ENCODE peak calls at places on chromosomes 4 and X, in five cellular contexts. H is T-helper 1 cell; F is activated naive CD8-positive, alpha-beta T cell treated with anti-CD3 and anti-CD28 coated beads for 36 hours; L is osteocyte; I is dermis microvascular lymphatic vessel endothelial cell. R is an unnamed sample.

GRCh38 chr4:167196386-167196785 is 37.9 kb downstream of the SPOCK3 start:
- DNase-seq in H (no peak), F (no peak), L (no peak), I (no peak), R (no peak)

GRCh38 chr4:106614446-106614845 is 245.9 kb upstream of the GIMD1 start:
- DNase-seq in H (no peak), F (no peak), L (no peak), I (peak), R (no peak)

GRCh38 chr4:12260453-12260852 is 831.8 kb upstream of the HS3ST1 start:
- DNase-seq in H (no peak), F (no peak), L (no peak), I (no peak), R (no peak)

GRCh38 chr4:7792616-7793015 is 147.0 kb downstream of the AFAP1 start:
- DNase-seq in H (no peak), F (no peak), L (no peak), I (no peak), R (no peak)

GRCh38 chr4:94068712-94069111 is 139.0 kb upstream of the SMARCAD1 start:
- DNase-seq in H (no peak), F (no peak), L (no peak), I (no peak), R (no peak)

GRCh38 chr4:39719804-39720580 is 22.1 kb downstream of the UBE2K start:
- DNase-seq in H (no peak), F (no peak), L (no peak), I (no peak), R (no peak)

GRCh38 chrX:153887385-153887784 is 1.4 kb upstream of the L1CAM start:
- DNase-seq in H (no peak), F (no peak), L (no peak), I (no peak), R (no peak)

GRCh38 chr4:163107754-163108153 is 58.9 kb downstream of the NAF1 start:
- DNase-seq in H (peak), F (no peak), L (no peak), I (peak), R (no peak)

GRCh38 chrX:3712080-3712869 is 1.2 kb downstream of the PRKX start:
- DNase-seq in H (peak), F (no peak), L (no peak), I (no peak), R (no peak)

GRCh38 chrX:77510007-77510406 is 62.8 kb downstream of the FGF16 start:
- DNase-seq in H (no peak), F (no peak), L (no peak), I (no peak), R (no peak)

GRCh38 chr4:128553665-128554515 is 255.6 kb upstream of the JADE1 start:
- DNase-seq in H (no peak), F (no peak), L (no peak), I (no peak), R (no peak)

GRCh38 chrX:130173190-130173895 is 1.6 kb downstream of the RAB33A start:
- DNase-seq in H (peak), F (peak), L (peak), I (no peak), R (no peak)

GRCh38 chr4:107619065-107619464 is 101.0 kb downstream of the PAPSS1 start:
- DNase-seq in H (no peak), F (no peak), L (no peak), I (no peak), R (no peak)

GRCh38 chr4:135838889-135839288 is 1637.3 kb upstream of the PABPC4L start:
- DNase-seq in H (no peak), F (no peak), L (no peak), I (no peak), R (no peak)

GRCh38 chr4:186592961-186593586 is 37.7 kb upstream of the MTNR1A start:
- DNase-seq in H (no peak), F (no peak), L (no peak), I (no peak), R (no peak)

GRCh38 chrX:155027509-155028066 is 944 bp downstream of the FUNDC2 start:
- DNase-seq in H (peak), F (no peak), L (no peak), I (peak), R (no peak)

GRCh38 chr4:174265917-174266316 is 17.6 kb downstream of the FBXO8 start:
- DNase-seq in H (no peak), F (no peak), L (no peak), I (no peak), R (no peak)

GRCh38 chr4:48660347-48660746 is 119.7 kb downstream of the FRYL start:
- DNase-seq in H (no peak), F (no peak), L (no peak), I (no peak), R (no peak)

GRCh38 chrX:8939344-8939743 is 94.6 kb downstream of the FAM9B start:
- DNase-seq in H (no peak), F (no peak), L (no peak), I (no peak), R (no peak)

GRCh38 chrX:132219343-132219768 is at the start of gene RAP2C:
- DNase-seq in H (peak), F (peak), L (peak), I (peak), R (peak)

GRCh38 chrX:86171366-86171765 is 23.1 kb downstream of the DACH2 start:
- DNase-seq in H (no peak), F (no peak), L (no peak), I (peak), R (no peak)

GRCh38 chrX:88170528-88170927 is 576.5 kb upstream of the CPXCR1 start:
- DNase-seq in H (no peak), F (no peak), L (no peak), I (no peak), R (no peak)

GRCh38 chr4:96166806-96167205 is 326.9 kb downstream of the PDHA2 start:
- DNase-seq in H (no peak), F (no peak), L (no peak), I (no peak), R (no peak)

GRCh38 chr4:108979754-108980153 is 216.9 kb upstream of the ETNPPL start:
- DNase-seq in H (no peak), F (no peak), L (no peak), I (no peak), R (no peak)

GRCh38 chr4:153623491-153623890 is 60.6 kb upstream of the TLR2 start:
- DNase-seq in H (no peak), F (no peak), L (no peak), I (no peak), R (no peak)

GRCh38 chr4:19776021-19776459 is 475.7 kb upstream of the SLIT2 start:
- DNase-seq in H (no peak), F (no peak), L (no peak), I (no peak), R (peak)

GRCh38 chr4:78129383-78130108 is 72.4 kb downstream of the FRAS1 start:
- DNase-seq in H (no peak), F (no peak), L (no peak), I (no peak), R (no peak)

GRCh38 chr4:8860892-8861575 is 10.6 kb downstream of the HMX1 start:
- DNase-seq in H (no peak), F (no peak), L (no peak), I (no peak), R (no peak)

GRCh38 chr4:28225005-28225404 is 1364.4 kb downstream of the STIM2 start:
- DNase-seq in H (no peak), F (no peak), L (no peak), I (peak), R (peak)

GRCh38 chrX:50586980-50587379 is 116.4 kb upstream of the DGKK start:
- DNase-seq in H (no peak), F (no peak), L (no peak), I (no peak), R (no peak)

GRCh38 chr4:70705146-70705855 is 16.5 kb upstream of the RUFY3 start:
- DNase-seq in H (peak), F (peak), L (peak), I (no peak), R (no peak)

GRCh38 chr4:127505203-127505602 is 127.6 kb upstream of the INTU start:
- DNase-seq in H (no peak), F (no peak), L (no peak), I (peak), R (peak)

GRCh38 chr4:3819210-3819919 is 53.2 kb downstream of the ADRA2C start:
- DNase-seq in H (no peak), F (no peak), L (no peak), I (no peak), R (no peak)

GRCh38 chr4:165440415-165440882 is 61.6 kb downstream of the CPE start:
- DNase-seq in H (no peak), F (no peak), L (no peak), I (no peak), R (no peak)

GRCh38 chr4:80461412-80461811 is 125.9 kb downstream of the CFAP299 start:
- DNase-seq in H (no peak), F (no peak), L (no peak), I (no peak), R (no peak)

GRCh38 chr4:118338981-118339765 is 13.6 kb downstream of the PRSS12 start:
- DNase-seq in H (no peak), F (no peak), L (no peak), I (peak), R (no peak)

GRCh38 chrX:24506082-24506481 is 41.0 kb downstream of the PDK3 start:
- DNase-seq in H (peak), F (peak), L (no peak), I (no peak), R (no peak)

GRCh38 chrX:9048801-9049200 is 14.9 kb upstream of the FAM9B start:
- DNase-seq in H (no peak), F (no peak), L (no peak), I (no peak), R (no peak)

GRCh38 chr4:139800082-139800481 is 134.5 kb downstream of the MGST2 start:
- DNase-seq in H (no peak), F (no peak), L (no peak), I (no peak), R (no peak)